ENCODE peak calls at places on chromosomes 5 and 9, in ten cellular contexts. One of them, this sample, is unnamed.

GRCh38 chr9:127538849-127539258 is 73.2 kb upstream of the STXBP1 start:
- DNase-seq in activated T-helper 1 cell treated with anti-CD3 and anti-CD28 coated beads, Interleukin-2, amount 50 U/mL, for 16 hours: no peak
- DNase-seq in NCI-H524: no peak
- DNase-seq in HepG2: no peak
- DNase-seq in T-helper 2 cell: no peak
- DNase-seq in ACHN: no peak
- DNase-seq in AG08396: peak; percentile 65
- DNase-seq in sciatic nerve: no peak
- DNase-seq in COR-L47: no peak
- DNase-seq in AG10803: peak; percentile 91
- DNase-seq in this sample: no peak

GRCh38 chr9:4099961-4100360 is 199.9 kb downstream of the GLIS3 start:
- DNase-seq in AG08396: no peak
- DNase-seq in HepG2: no peak
- DNase-seq in activated T-helper 1 cell treated with anti-CD3 and anti-CD28 coated beads, Interleukin-2, amount 50 U/mL, for 16 hours: no peak
- DNase-seq in COR-L47: no peak
- DNase-seq in T-helper 2 cell: no peak
- DNase-seq in ACHN: no peak
- DNase-seq in NCI-H524: no peak
- DNase-seq in AG10803: peak; percentile 78
- DNase-seq in sciatic nerve: no peak
- DNase-seq in this sample: no peak

GRCh38 chr5:172312286-172312685 is 28.7 kb upstream of the UBTD2 start:
- DNase-seq in T-helper 2 cell: no peak
- DNase-seq in COR-L47: no peak
- DNase-seq in ACHN: no peak
- DNase-seq in sciatic nerve: no peak
- DNase-seq in HepG2: no peak
- DNase-seq in AG10803: peak; percentile 21
- DNase-seq in AG08396: no peak
- DNase-seq in NCI-H524: no peak
- DNase-seq in activated T-helper 1 cell treated with anti-CD3 and anti-CD28 coated beads, Interleukin-2, amount 50 U/mL, for 16 hours: no peak
- DNase-seq in this sample: no peak

GRCh38 chr9:21854594-21854993 is 52.2 kb downstream of the MTAP start:
- DNase-seq in AG10803: peak; percentile 55
- DNase-seq in ACHN: no peak
- DNase-seq in T-helper 2 cell: no peak
- DNase-seq in COR-L47: no peak
- DNase-seq in HepG2: peak; percentile 29
- DNase-seq in NCI-H524: no peak
- DNase-seq in sciatic nerve: no peak
- DNase-seq in AG08396: no peak
- DNase-seq in activated T-helper 1 cell treated with anti-CD3 and anti-CD28 coated beads, Interleukin-2, amount 50 U/mL, for 16 hours: no peak
- DNase-seq in this sample: no peak

GRCh38 chr5:150636391-150637244 is 3.8 kb upstream of the SYNPO start:
- DNase-seq in T-helper 2 cell: no peak
- DNase-seq in activated T-helper 1 cell treated with anti-CD3 and anti-CD28 coated beads, Interleukin-2, amount 50 U/mL, for 16 hours: no peak
- DNase-seq in HepG2: no peak
- DNase-seq in sciatic nerve: no peak
- DNase-seq in NCI-H524: no peak
- DNase-seq in COR-L47: peak; percentile 29
- DNase-seq in ACHN: peak; percentile 74
- DNase-seq in AG08396: no peak
- DNase-seq in AG10803: peak; percentile 65
- DNase-seq in this sample: no peak

GRCh38 chr5:169443249-169443784 is 140.3 kb upstream of the SPDL1 start:
- DNase-seq in sciatic nerve: no peak
- DNase-seq in ACHN: no peak
- DNase-seq in AG10803: peak; percentile 40
- DNase-seq in COR-L47: no peak
- DNase-seq in activated T-helper 1 cell treated with anti-CD3 and anti-CD28 coated beads, Interleukin-2, amount 50 U/mL, for 16 hours: no peak
- DNase-seq in NCI-H524: no peak
- DNase-seq in HepG2: no peak
- DNase-seq in AG08396: no peak
- DNase-seq in T-helper 2 cell: no peak
- DNase-seq in this sample: no peak

GRCh38 chr9:129998491-129999122 is 44.4 kb downstream of the FNBP1 start:
- DNase-seq in AG10803: no peak
- DNase-seq in ACHN: no peak
- DNase-seq in T-helper 2 cell: no peak
- DNase-seq in HepG2: no peak
- DNase-seq in AG08396: no peak
- DNase-seq in NCI-H524: no peak
- DNase-seq in sciatic nerve: no peak
- DNase-seq in COR-L47: no peak
- DNase-seq in activated T-helper 1 cell treated with anti-CD3 and anti-CD28 coated beads, Interleukin-2, amount 50 U/mL, for 16 hours: no peak
- DNase-seq in this sample: no peak

GRCh38 chr5:100517301-100517974 is 17.7 kb upstream of the FAM174A start:
- DNase-seq in T-helper 2 cell: no peak
- DNase-seq in NCI-H524: peak; percentile 22
- DNase-seq in sciatic nerve: no peak
- DNase-seq in AG08396: no peak
- DNase-seq in activated T-helper 1 cell treated with anti-CD3 and anti-CD28 coated beads, Interleukin-2, amount 50 U/mL, for 16 hours: no peak
- DNase-seq in COR-L47: peak; percentile 97
- DNase-seq in ACHN: no peak
- DNase-seq in AG10803: no peak
- DNase-seq in HepG2: no peak
- DNase-seq in this sample: peak; percentile 81

GRCh38 chr5:136086776-136087566 is 45.7 kb upstream of the SMAD5 start:
- DNase-seq in AG10803: no peak
- DNase-seq in T-helper 2 cell: no peak
- DNase-seq in ACHN: no peak
- DNase-seq in sciatic nerve: no peak
- DNase-seq in HepG2: no peak
- DNase-seq in AG08396: no peak
- DNase-seq in activated T-helper 1 cell treated with anti-CD3 and anti-CD28 coated beads, Interleukin-2, amount 50 U/mL, for 16 hours: no peak
- DNase-seq in COR-L47: no peak
- DNase-seq in NCI-H524: no peak
- DNase-seq in this sample: no peak